ENCODE peak calls at places on chromosomes 4 and X, in five cellular contexts. One of them, this sample, is unnamed.

GRCh38 chr4:177356921-177357320 is 47.2 kb downstream of the NEIL3 start:
- DNase-seq in mammary epithelial cell: peak
- DNase-seq in fibroblast of lung: no peak
- DNase-seq in neural progenitor cell: no peak
- DNase-seq in PC-9: no peak
- DNase-seq in this sample: no peak

GRCh38 chr4:146269228-146269653 is 54.9 kb downstream of the REELD1 start:
- DNase-seq in mammary epithelial cell: no peak
- DNase-seq in neural progenitor cell: no peak
- DNase-seq in PC-9: no peak
- DNase-seq in fibroblast of lung: no peak
- DNase-seq in this sample: no peak

GRCh38 chrX:47936224-47936939 is 67.4 kb downstream of the ZNF182 start:
- DNase-seq in mammary epithelial cell: no peak
- DNase-seq in neural progenitor cell: peak
- DNase-seq in fibroblast of lung: peak
- DNase-seq in PC-9: no peak
- DNase-seq in this sample: no peak

GRCh38 chr4:122531038-122531437 is 74.5 kb upstream of the IL2 start:
- DNase-seq in fibroblast of lung: no peak
- DNase-seq in neural progenitor cell: no peak
- DNase-seq in PC-9: no peak
- DNase-seq in mammary epithelial cell: no peak
- DNase-seq in this sample: no peak

GRCh38 chr4:148542922-148543623 is 100.9 kb upstream of the NR3C2 start:
- DNase-seq in neural progenitor cell: no peak
- DNase-seq in PC-9: no peak
- DNase-seq in mammary epithelial cell: peak
- DNase-seq in fibroblast of lung: no peak
- DNase-seq in this sample: no peak

GRCh38 chr4:156594619-156595018 is 377.0 kb downstream of the PDGFC start:
- DNase-seq in mammary epithelial cell: peak
- DNase-seq in PC-9: no peak
- DNase-seq in neural progenitor cell: no peak
- DNase-seq in fibroblast of lung: no peak
- DNase-seq in this sample: no peak

GRCh38 chrX:137428251-137428661 is 137.7 kb upstream of the ZIC3 start:
- DNase-seq in PC-9: no peak
- DNase-seq in mammary epithelial cell: no peak
- DNase-seq in neural progenitor cell: peak
- DNase-seq in fibroblast of lung: no peak
- DNase-seq in this sample: no peak

GRCh38 chr4:107098403-107098802 is 62.3 kb upstream of the DKK2 start:
- DNase-seq in mammary epithelial cell: no peak
- DNase-seq in neural progenitor cell: peak
- DNase-seq in PC-9: no peak
- DNase-seq in fibroblast of lung: no peak
- DNase-seq in this sample: no peak

GRCh38 chr4:21986312-21986711 is 37.7 kb upstream of the KCNIP4 start:
- DNase-seq in mammary epithelial cell: no peak
- DNase-seq in neural progenitor cell: no peak
- DNase-seq in fibroblast of lung: no peak
- DNase-seq in PC-9: no peak
- DNase-seq in this sample: no peak
- H3K27ac ChIP-seq in mammary epithelial cell: no peak
- H3K27ac ChIP-seq in neural progenitor cell: no peak
- H3K27ac ChIP-seq in fibroblast of lung: no peak
- H3K27ac ChIP-seq in PC-9: no peak
- H3K27ac ChIP-seq in this sample: no peak

DNA sequence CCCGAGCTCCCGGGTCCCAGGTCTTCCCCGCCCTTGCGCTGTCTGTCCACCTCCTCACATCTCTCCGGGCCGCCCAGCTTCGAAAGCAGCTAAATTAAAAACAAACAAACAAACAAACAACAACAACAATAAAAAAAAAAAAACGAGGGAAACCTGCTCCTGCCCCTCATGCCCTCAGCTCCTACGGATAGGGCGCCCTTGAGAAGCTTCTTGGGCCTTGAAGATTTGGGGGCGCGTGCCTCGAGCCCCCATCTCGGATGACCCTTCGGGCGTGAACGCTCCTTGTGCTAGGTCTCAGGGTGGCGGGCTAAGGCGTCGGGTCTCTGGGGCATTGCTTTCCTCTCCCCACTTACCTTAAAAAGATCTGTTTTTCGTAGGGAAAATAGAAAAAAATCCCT is 696 bp downstream of the NDNF start:
- DNase-seq in fibroblast of lung: no peak
- DNase-seq in PC-9: no peak
- DNase-seq in neural progenitor cell: peak
- DNase-seq in mammary epithelial cell: no peak
- DNase-seq in this sample: no peak
- TF ChIP-seq EZH2 in fibroblast of lung: no peak
- TF ChIP-seq EZH2 in PC-9: no peak
- TF ChIP-seq EZH2 in neural progenitor cell: no peak
- TF ChIP-seq EZH2 in mammary epithelial cell: no peak
- TF ChIP-seq EZH2 in this sample: peak

GRCh38 chr4:7957113-7957656 is 17.5 kb upstream of the AFAP1 start:
- DNase-seq in fibroblast of lung: peak
- DNase-seq in mammary epithelial cell: no peak
- DNase-seq in neural progenitor cell: no peak
- DNase-seq in PC-9: no peak
- DNase-seq in this sample: no peak

GRCh38 chr4:7956306-7957112 is 16.8 kb upstream of the AFAP1 start:
- DNase-seq in neural progenitor cell: no peak
- DNase-seq in mammary epithelial cell: peak
- DNase-seq in PC-9: peak
- DNase-seq in fibroblast of lung: peak
- DNase-seq in this sample: no peak

GRCh38 chr4:7960790-7961655 is 21.4 kb upstream of the AFAP1 start:
- DNase-seq in PC-9: peak
- DNase-seq in mammary epithelial cell: peak
- DNase-seq in fibroblast of lung: peak
- DNase-seq in neural progenitor cell: no peak
- DNase-seq in this sample: no peak

GRCh38 chr4:7960017-7960789 is 20.5 kb upstream of the AFAP1 start:
- DNase-seq in neural progenitor cell: no peak
- DNase-seq in mammary epithelial cell: no peak
- DNase-seq in PC-9: peak
- DNase-seq in fibroblast of lung: no peak
- DNase-seq in this sample: no peak

GRCh38 chr4:7959066-7959465 is 19.4 kb upstream of the AFAP1 start:
- DNase-seq in mammary epithelial cell: no peak
- DNase-seq in neural progenitor cell: no peak
- DNase-seq in PC-9: no peak
- DNase-seq in fibroblast of lung: no peak
- DNase-seq in this sample: no peak
- H3K27ac ChIP-seq in mammary epithelial cell: no peak
- H3K27ac ChIP-seq in neural progenitor cell: no peak
- H3K27ac ChIP-seq in PC-9: no peak
- H3K27ac ChIP-seq in fibroblast of lung: no peak
- H3K27ac ChIP-seq in this sample: no peak

GRCh38 chrX:114582698-114583395 is 1.0 kb upstream of the HTR2C start:
- DNase-seq in mammary epithelial cell: no peak
- DNase-seq in neural progenitor cell: peak
- DNase-seq in PC-9: no peak
- DNase-seq in fibroblast of lung: no peak
- DNase-seq in this sample: no peak

GRCh38 chrX:114584434-114584943 is 603 bp downstream of the HTR2C start:
- DNase-seq in PC-9: no peak
- DNase-seq in neural progenitor cell: peak
- DNase-seq in mammary epithelial cell: no peak
- DNase-seq in fibroblast of lung: no peak
- DNase-seq in this sample: no peak

GRCh38 chrX:114582264-114582632 is 1.6 kb upstream of the HTR2C start:
- DNase-seq in neural progenitor cell: peak
- DNase-seq in PC-9: no peak
- DNase-seq in fibroblast of lung: no peak
- DNase-seq in mammary epithelial cell: no peak
- DNase-seq in this sample: no peak

GRCh38 chrX:114584983-114585842 is 1.3 kb downstream of the HTR2C start:
- DNase-seq in fibroblast of lung: no peak
- DNase-seq in mammary epithelial cell: no peak
- DNase-seq in PC-9: no peak
- DNase-seq in neural progenitor cell: peak
- DNase-seq in this sample: no peak

GRCh38 chrX:114583646-114584433 is at the start of gene HTR2C:
- DNase-seq in mammary epithelial cell: no peak
- DNase-seq in fibroblast of lung: no peak
- DNase-seq in PC-9: no peak
- DNase-seq in neural progenitor cell: peak
- DNase-seq in this sample: no peak
- TF ChIP-seq EZH2 in mammary epithelial cell: no peak
- TF ChIP-seq EZH2 in fibroblast of lung: no peak
- TF ChIP-seq EZH2 in PC-9: no peak
- TF ChIP-seq EZH2 in neural progenitor cell: peak
- TF ChIP-seq EZH2 in this sample: peak

GRCh38 chr4:7779194-7779768 is 160.4 kb downstream of the AFAP1 start:
- DNase-seq in neural progenitor cell: peak
- DNase-seq in fibroblast of lung: peak
- DNase-seq in PC-9: no peak
- DNase-seq in mammary epithelial cell: no peak
- DNase-seq in this sample: no peak
- H3K27ac ChIP-seq in neural progenitor cell: no peak
- H3K27ac ChIP-seq in fibroblast of lung: peak
- H3K27ac ChIP-seq in PC-9: no peak
- H3K27ac ChIP-seq in mammary epithelial cell: no peak
- H3K27ac ChIP-seq in this sample: no peak

DNA sequence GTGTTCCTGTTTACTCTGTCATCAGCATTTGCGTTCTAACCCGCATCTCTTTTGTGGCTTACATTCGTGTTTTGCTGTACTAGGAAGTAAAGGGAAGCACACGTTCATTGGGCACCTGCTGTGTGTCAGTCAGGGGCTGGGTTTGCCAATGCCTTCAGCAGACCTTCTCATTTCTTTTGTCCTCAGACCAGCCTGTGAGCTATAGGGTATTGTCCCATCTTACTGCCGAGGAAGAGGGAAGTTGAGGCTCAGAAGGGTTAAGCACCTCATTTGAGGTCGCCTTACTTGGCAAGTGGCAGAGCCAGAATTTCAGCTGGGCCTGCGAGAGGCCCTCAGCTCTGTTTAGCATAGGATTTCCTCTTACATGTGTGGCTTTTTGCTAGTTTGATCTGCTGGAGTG is 8.7 kb downstream of the TBC1D14 start:
- DNase-seq in fibroblast of lung: no peak
- DNase-seq in neural progenitor cell: no peak
- DNase-seq in PC-9: no peak
- DNase-seq in mammary epithelial cell: no peak
- DNase-seq in this sample: no peak
- TF ChIP-seq EZH2 in fibroblast of lung: no peak
- TF ChIP-seq EZH2 in neural progenitor cell: no peak
- TF ChIP-seq EZH2 in PC-9: no peak
- TF ChIP-seq EZH2 in mammary epithelial cell: no peak
- TF ChIP-seq EZH2 in this sample: no peak

DNA sequence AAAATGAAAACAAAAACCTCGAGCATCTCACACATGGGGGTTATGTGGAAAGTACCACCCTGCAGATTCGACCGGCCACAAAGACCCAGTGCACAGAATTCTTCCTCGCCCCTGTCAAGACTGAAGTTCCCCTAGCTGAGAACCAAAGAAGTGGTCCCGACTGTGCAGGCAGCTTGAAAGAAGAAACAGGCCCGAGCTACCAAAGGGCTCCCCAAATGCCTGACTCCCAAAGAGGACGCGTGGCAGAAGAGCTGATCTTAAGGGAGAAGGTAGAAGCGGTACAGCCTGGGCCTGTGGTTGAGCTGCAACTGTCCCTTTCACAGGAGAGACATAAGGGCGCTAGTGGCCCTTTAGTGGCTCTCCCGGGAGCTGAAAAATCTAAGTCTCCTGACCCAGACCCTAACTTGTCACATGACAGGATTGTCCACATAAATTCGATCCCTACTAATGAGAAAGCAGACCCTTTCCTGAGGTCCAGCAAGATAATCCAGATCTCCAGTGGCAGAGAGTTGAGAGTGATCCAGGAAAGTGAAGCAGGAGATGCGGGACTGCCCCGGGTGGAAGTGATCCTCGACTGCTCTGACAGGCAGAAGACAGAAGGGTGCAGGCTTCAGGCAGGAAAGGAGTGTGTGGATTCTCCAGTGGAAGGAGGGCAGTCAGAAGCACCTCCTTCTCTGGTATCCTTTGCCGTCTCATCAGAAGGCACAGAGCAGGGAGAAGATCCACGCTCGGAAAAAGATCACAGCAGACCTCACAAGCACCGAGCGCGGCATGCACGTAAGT is 108.8 kb upstream of the MYOZ2 start:
- DNase-seq in fibroblast of lung: no peak
- DNase-seq in PC-9: no peak
- DNase-seq in neural progenitor cell: no peak
- DNase-seq in mammary epithelial cell: no peak
- DNase-seq in this sample: no peak
- H3K27ac ChIP-seq in fibroblast of lung: peak
- H3K27ac ChIP-seq in PC-9: peak
- H3K27ac ChIP-seq in neural progenitor cell: no peak
- H3K27ac ChIP-seq in mammary epithelial cell: peak
- H3K27ac ChIP-seq in this sample: peak

DNA sequence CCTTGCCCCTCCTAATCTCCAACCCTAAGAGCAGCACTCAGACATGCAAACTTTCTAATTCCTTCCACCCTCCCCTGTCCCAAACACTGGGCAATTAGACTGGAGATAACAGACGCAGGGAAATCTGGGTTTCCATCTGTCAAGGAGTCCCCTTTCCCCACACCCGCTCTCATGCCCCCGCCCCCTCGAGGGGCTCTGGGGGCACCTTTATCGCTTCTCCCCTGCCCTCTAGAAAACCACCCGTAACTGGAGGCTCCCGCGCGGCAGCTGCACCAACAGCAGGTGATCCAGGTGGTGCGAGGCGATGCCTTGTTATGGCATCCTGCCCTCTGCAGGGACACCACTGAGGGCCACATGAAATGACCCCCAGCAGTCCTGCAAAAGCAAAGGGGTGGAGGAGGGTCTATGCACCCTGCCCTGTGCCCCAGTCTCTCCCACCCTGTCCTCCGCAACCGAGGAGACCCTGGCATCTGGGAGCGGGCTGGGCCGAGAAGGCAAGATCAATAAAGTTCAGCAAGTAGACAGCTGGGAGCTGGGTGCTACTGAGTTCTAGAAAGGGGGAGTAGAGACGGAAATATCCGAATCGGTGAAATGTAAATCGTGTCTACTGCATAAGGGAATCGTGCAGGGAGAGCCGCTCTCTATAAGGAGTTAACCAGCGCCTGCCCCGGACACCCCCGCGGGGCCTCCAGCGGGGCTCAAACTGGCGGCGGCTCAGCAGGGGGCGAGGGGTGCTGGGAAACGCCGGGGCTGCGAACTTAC is 1.6 kb downstream of the KCTD8 start:
- DNase-seq in PC-9: no peak
- DNase-seq in mammary epithelial cell: no peak
- DNase-seq in neural progenitor cell: peak
- DNase-seq in fibroblast of lung: no peak
- DNase-seq in this sample: no peak
- TF ChIP-seq EZH2 in PC-9: no peak
- TF ChIP-seq EZH2 in mammary epithelial cell: peak
- TF ChIP-seq EZH2 in neural progenitor cell: peak
- TF ChIP-seq EZH2 in fibroblast of lung: peak
- TF ChIP-seq EZH2 in this sample: peak